ENCODE peak calls at places on chromosomes 7 and 10, in ten cellular contexts. R is NAMALWA; F is fibroblast of lung; L is CD14-positive monocyte; C is stimulated activated CD4-positive, alpha-beta T cell treated with anti-CD3 and anti-CD28 coated beads, Interleukin-1b, Interleukin-23, amount 100 ng/mL, for 1 hour; D is body of pancreas; T is stimulated activated CD8-positive, alpha-beta memory T cell treated with anti-CD3 and anti-CD28 coated beads, Interleukin-7, amount 100 ng/mL, for 24 hours; H is Right ventricle myocardium superior; P is GM12865; X is AG04450. U is an unnamed sample.

GRCh38 chr7:33463131-33463530 is 333.8 kb downstream of the BBS9 start:
- DNase-seq in D (no peak), T (no peak), H (no peak), F (no peak), C (no peak), R (no peak), L (no peak), P (no peak), X (no peak), U (no peak)

GRCh38 chr7:107130487-107131220 is 38.1 kb upstream of the HBP1 start:
- DNase-seq in X (no peak), R (no peak), P (no peak), D (no peak), C (no peak), H (no peak), L (no peak), F (peak; percentile 48), T (no peak), U (no peak)

GRCh38 chr10:792792-793100 is 103.3 kb upstream of the DIP2C start:
- DNase-seq in T (no peak), L (no peak), D (no peak), F (peak; percentile 64), X (peak; percentile 58), C (no peak), H (no peak), R (no peak), P (no peak), U (no peak)

GRCh38 chr7:33986951-33987948 is 81.9 kb downstream of the BMPER start:
- DNase-seq in D (no peak), L (no peak), F (peak; percentile 100), C (no peak), R (no peak), P (no peak), T (no peak), H (no peak), X (peak; percentile 95), U (no peak)

GRCh38 chr10:60140681-60141632 is 234.6 kb upstream of the CCDC6 start:
- DNase-seq in T (no peak), X (no peak), P (no peak), R (no peak), H (no peak), C (no peak), F (peak; percentile 65), L (no peak), D (no peak), U (peak; percentile 58)

GRCh38 chr10:75399461-75400162 is 2.0 kb downstream of the ZNF503 start:
- DNase-seq in F (peak; percentile 69), C (no peak), T (no peak), R (no peak), L (peak; percentile 73), H (peak; percentile 92), X (no peak), P (peak; percentile 71), D (peak; percentile 91), U (peak; percentile 89)

GRCh38 chr7:87474533-87475358 is 734 bp downstream of the ABCB4 start:
- DNase-seq in D (no peak), L (peak; percentile 64), F (peak; percentile 65), X (no peak), H (no peak), T (no peak), P (peak; percentile 85), R (peak; percentile 78), C (no peak), U (peak; percentile 44)

GRCh38 chr10:58565256-58565655 is 52.6 kb downstream of the BICC1 start:
- DNase-seq in C (no peak), F (no peak), T (no peak), R (no peak), L (no peak), H (no peak), D (no peak), P (no peak), X (no peak), U (no peak)

GRCh38 chr10:83372646-83373045 is 766.7 kb upstream of the GHITM start:
- DNase-seq in P (no peak), R (no peak), C (no peak), H (no peak), X (no peak), D (no peak), F (peak; percentile 82), T (no peak), L (no peak), U (no peak)

GRCh38 chr10:33277135-33277536 is 57.3 kb downstream of the NRP1 start:
- DNase-seq in L (no peak), P (no peak), X (no peak), C (no peak), R (no peak), T (no peak), D (peak; percentile 47), F (peak; percentile 61), H (peak; percentile 76), U (peak; percentile 66)

U was measured in adrenal gland.